ENCODE peak calls at places on chromosomes 7 and 10, in six cellular contexts. One of them, this sample, is unnamed.

GRCh38 chr10:46077616-46078268 is 31.7 kb upstream of the MSMB start:
- DNase-seq in HCT116: no peak
- DNase-seq in GM12878: no peak
- DNase-seq in HepG2: no peak
- DNase-seq in H1: no peak
- DNase-seq in K562: no peak
- DNase-seq in this sample: no peak

GRCh38 chr7:151064454-151064853 is 5.1 kb downstream of the SLC4A2 start:
- DNase-seq in GM12878: no peak
- DNase-seq in HepG2: no peak
- DNase-seq in HCT116: no peak
- DNase-seq in H1: no peak
- DNase-seq in K562: no peak
- DNase-seq in this sample: no peak

GRCh38 chr7:20331231-20331880 is 656 bp downstream of the ITGB8 start:
- DNase-seq in H1: no peak
- DNase-seq in HepG2: no peak
- DNase-seq in HCT116: no peak
- DNase-seq in GM12878: no peak
- DNase-seq in K562: no peak
- DNase-seq in this sample: no peak

GRCh38 chr7:89685287-89685686 is 469.0 kb upstream of the STEAP1 start:
- DNase-seq in GM12878: no peak
- DNase-seq in HCT116: no peak
- DNase-seq in K562: no peak
- DNase-seq in HepG2: no peak
- DNase-seq in H1: no peak
- DNase-seq in this sample: no peak

GRCh38 chr7:108973075-108973474 is 403.4 kb downstream of the DNAJB9 start:
- DNase-seq in K562: no peak
- DNase-seq in HCT116: peak
- DNase-seq in GM12878: no peak
- DNase-seq in HepG2: no peak
- DNase-seq in H1: no peak
- DNase-seq in this sample: peak

GRCh38 chr10:114967071-114967470 is 29.1 kb downstream of the TRUB1 start:
- DNase-seq in GM12878: no peak
- DNase-seq in HepG2: peak
- DNase-seq in K562: no peak
- DNase-seq in H1: no peak
- DNase-seq in HCT116: no peak
- DNase-seq in this sample: no peak

GRCh38 chr10:68697106-68697505 is 23.9 kb upstream of the CCAR1 start:
- DNase-seq in GM12878: no peak
- DNase-seq in HCT116: no peak
- DNase-seq in K562: no peak
- DNase-seq in HepG2: no peak
- DNase-seq in H1: no peak
- DNase-seq in this sample: no peak

GRCh38 chr7:72343991-72344390 is 68.1 kb downstream of the CALN1 start:
- DNase-seq in H1: peak
- DNase-seq in HepG2: no peak
- DNase-seq in HCT116: no peak
- DNase-seq in K562: no peak
- DNase-seq in GM12878: no peak
- DNase-seq in this sample: no peak

GRCh38 chr7:42186181-42186580 is 50.8 kb downstream of the GLI3 start:
- DNase-seq in H1: peak
- DNase-seq in K562: peak
- DNase-seq in HCT116: no peak
- DNase-seq in HepG2: no peak
- DNase-seq in GM12878: no peak
- DNase-seq in this sample: peak

GRCh38 chr10:11898372-11899066 is 75.4 kb downstream of the PROSER2 start:
- DNase-seq in GM12878: no peak
- DNase-seq in HCT116: peak
- DNase-seq in K562: peak
- DNase-seq in H1: no peak
- DNase-seq in HepG2: peak
- DNase-seq in this sample: no peak

GRCh38 chr7:50614721-50615518 is 49.7 kb upstream of the DDC start:
- DNase-seq in HepG2: peak
- DNase-seq in K562: no peak
- DNase-seq in HCT116: no peak
- DNase-seq in GM12878: no peak
- DNase-seq in H1: no peak
- DNase-seq in this sample: no peak

GRCh38 chr10:109922976-109923921 is at the start of gene XPNPEP1:
- DNase-seq in HepG2: peak
- DNase-seq in GM12878: no peak
- DNase-seq in K562: peak
- DNase-seq in HCT116: peak
- DNase-seq in H1: no peak
- DNase-seq in this sample: no peak

DNA sequence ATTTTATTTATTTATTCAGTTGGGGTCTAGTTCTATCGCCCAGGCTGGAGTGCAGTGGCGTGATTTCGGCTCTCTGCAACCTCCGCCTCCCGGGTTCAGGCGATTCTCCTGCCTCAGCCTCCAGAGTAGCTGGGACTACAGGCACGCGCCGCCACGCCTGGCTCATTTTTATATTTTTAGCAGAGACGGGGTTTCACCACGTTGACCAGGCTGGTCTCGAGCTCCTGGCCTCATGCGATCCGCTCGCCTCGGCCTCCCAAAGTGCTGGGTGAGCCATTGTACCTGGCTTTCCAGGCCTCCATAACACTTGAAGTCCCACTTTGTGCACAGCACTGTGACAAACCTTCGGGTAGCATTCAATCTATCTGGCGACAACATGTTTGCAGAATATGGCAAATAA is 1.0 kb upstream of the DCLRE1C start:
- DNase-seq in HCT116: no peak
- DNase-seq in K562: no peak
- DNase-seq in HepG2: no peak
- DNase-seq in GM12878: no peak
- DNase-seq in H1: no peak
- DNase-seq in this sample: no peak
- H3K4me3 ChIP-seq in HCT116: peak
- H3K4me3 ChIP-seq in K562: peak
- H3K4me3 ChIP-seq in HepG2: no peak
- H3K4me3 ChIP-seq in GM12878: no peak
- H3K4me3 ChIP-seq in H1: peak
- H3K4me3 ChIP-seq in this sample: peak

DNA sequence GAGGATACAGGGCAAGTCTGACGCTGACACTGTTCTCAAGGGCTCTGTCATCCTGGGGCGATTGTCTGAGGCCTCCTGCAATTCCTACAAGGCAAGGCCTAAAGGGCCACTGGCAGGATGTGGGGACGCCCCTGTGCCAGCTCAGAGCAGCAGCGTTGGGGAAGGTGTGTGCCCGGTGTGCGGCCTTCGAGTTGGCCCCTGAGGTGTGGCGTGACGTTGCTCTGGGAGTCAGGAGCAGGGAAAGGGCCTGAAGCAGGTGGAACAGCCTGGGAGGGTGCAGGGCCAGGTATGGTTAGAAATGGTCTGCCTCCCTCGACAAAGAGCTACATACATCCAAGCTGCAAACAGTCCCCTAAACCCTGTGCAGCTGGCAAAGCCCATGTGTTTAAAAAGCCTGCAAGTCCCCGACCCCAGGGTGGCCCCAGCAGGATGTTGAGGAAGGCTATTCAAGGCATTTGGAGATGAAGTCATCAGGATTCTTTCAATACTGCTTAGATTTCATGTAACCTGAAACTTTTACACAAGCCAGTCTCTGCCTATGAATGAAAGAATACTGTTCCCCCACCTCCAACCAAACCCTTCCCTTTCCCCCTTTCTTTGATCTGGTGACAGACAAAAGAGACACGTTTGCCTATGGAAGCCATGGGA is 142.5 kb upstream of the TNS3 start:
- DNase-seq in K562: no peak
- DNase-seq in HepG2: peak
- DNase-seq in GM12878: no peak
- DNase-seq in H1: peak
- DNase-seq in HCT116: no peak
- DNase-seq in this sample: peak
- TF ChIP-seq ZNF274 in K562: no peak
- TF ChIP-seq ZNF274 in HepG2: no peak
- TF ChIP-seq ZNF274 in GM12878: no peak
- TF ChIP-seq ZNF274 in H1: no peak
- TF ChIP-seq ZNF274 in HCT116: no peak
- TF ChIP-seq ZNF274 in this sample: no peak

GRCh38 chr10:33238643-33239042 is 95.8 kb downstream of the NRP1 start:
- DNase-seq in K562: no peak
- DNase-seq in H1: no peak
- DNase-seq in HCT116: no peak
- DNase-seq in GM12878: no peak
- DNase-seq in HepG2: no peak
- DNase-seq in this sample: no peak
- H3K4me3 ChIP-seq in K562: no peak
- H3K4me3 ChIP-seq in H1: no peak
- H3K4me3 ChIP-seq in HCT116: no peak
- H3K4me3 ChIP-seq in GM12878: no peak
- H3K4me3 ChIP-seq in HepG2: no peak
- H3K4me3 ChIP-seq in this sample: no peak

GRCh38 chr7:102916426-102916825 is 3.6 kb downstream of the LRRC17 start:
- DNase-seq in HepG2: no peak
- DNase-seq in HCT116: no peak
- DNase-seq in H1: no peak
- DNase-seq in GM12878: no peak
- DNase-seq in K562: no peak
- DNase-seq in this sample: no peak
- TF ChIP-seq ZNF274 in HepG2: no peak
- TF ChIP-seq ZNF274 in HCT116: no peak
- TF ChIP-seq ZNF274 in H1: no peak
- TF ChIP-seq ZNF274 in GM12878: no peak
- TF ChIP-seq ZNF274 in K562: no peak
- TF ChIP-seq ZNF274 in this sample: no peak

GRCh38 chr7:522071-522937 is 2.7 kb upstream of the PDGFA start:
- DNase-seq in GM12878: peak
- DNase-seq in HepG2: no peak
- DNase-seq in H1: no peak
- DNase-seq in K562: peak
- DNase-seq in HCT116: no peak
- DNase-seq in this sample: no peak
- H3K4me3 ChIP-seq in GM12878: peak
- H3K4me3 ChIP-seq in HepG2: no peak
- H3K4me3 ChIP-seq in H1: peak
- H3K4me3 ChIP-seq in K562: peak
- H3K4me3 ChIP-seq in HCT116: peak
- H3K4me3 ChIP-seq in this sample: peak

GRCh38 chr10:119642556-119643111 is 8.5 kb upstream of the BAG3 start:
- DNase-seq in K562: no peak
- DNase-seq in HepG2: no peak
- DNase-seq in GM12878: no peak
- DNase-seq in H1: no peak
- DNase-seq in HCT116: no peak
- DNase-seq in this sample: no peak
- TF ChIP-seq ZNF274 in K562: no peak
- TF ChIP-seq ZNF274 in HepG2: no peak
- TF ChIP-seq ZNF274 in GM12878: no peak
- TF ChIP-seq ZNF274 in H1: no peak
- TF ChIP-seq ZNF274 in HCT116: no peak
- TF ChIP-seq ZNF274 in this sample: no peak

DNA sequence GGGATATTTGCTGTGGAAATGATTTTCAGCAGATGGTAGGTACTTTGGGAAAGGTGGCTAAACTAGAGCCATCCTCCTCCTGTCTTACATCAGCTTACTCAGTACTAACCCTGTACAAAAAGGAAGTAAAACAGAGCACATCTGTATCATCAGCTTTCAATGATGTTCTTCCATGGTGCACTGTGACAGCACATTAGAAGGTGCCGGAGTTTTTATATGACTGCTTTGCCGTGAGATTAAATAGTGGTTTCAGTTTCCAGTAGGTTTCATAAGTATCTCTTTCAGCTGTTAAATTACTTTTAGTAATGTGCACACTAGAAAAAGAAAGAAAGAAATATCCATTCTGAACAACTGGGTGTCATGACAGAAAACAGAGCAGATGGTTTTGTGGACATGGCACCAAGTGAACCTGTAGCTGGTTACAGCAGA is 86.5 kb downstream of the ARID5B start:
- DNase-seq in GM12878: peak
- DNase-seq in HepG2: no peak
- DNase-seq in H1: no peak
- DNase-seq in K562: no peak
- DNase-seq in HCT116: no peak
- DNase-seq in this sample: no peak
- H3K4me3 ChIP-seq in GM12878: peak
- H3K4me3 ChIP-seq in HepG2: no peak
- H3K4me3 ChIP-seq in H1: no peak
- H3K4me3 ChIP-seq in K562: no peak
- H3K4me3 ChIP-seq in HCT116: no peak
- H3K4me3 ChIP-seq in this sample: no peak

GRCh38 chr10:7357193-7357592 is 53.6 kb downstream of the SFMBT2 start:
- DNase-seq in H1: no peak
- DNase-seq in HCT116: no peak
- DNase-seq in GM12878: no peak
- DNase-seq in HepG2: no peak
- DNase-seq in K562: no peak
- DNase-seq in this sample: no peak

GRCh38 chr10:7351905-7352304 is 58.9 kb downstream of the SFMBT2 start:
- DNase-seq in HepG2: no peak
- DNase-seq in GM12878: no peak
- DNase-seq in H1: no peak
- DNase-seq in K562: no peak
- DNase-seq in HCT116: no peak
- DNase-seq in this sample: no peak

GRCh38 chr10:7359954-7360353 is 50.9 kb downstream of the SFMBT2 start:
- DNase-seq in GM12878: no peak
- DNase-seq in K562: no peak
- DNase-seq in H1: no peak
- DNase-seq in HepG2: no peak
- DNase-seq in HCT116: no peak
- DNase-seq in this sample: no peak

GRCh38 chr10:7350541-7351195 is 60.2 kb downstream of the SFMBT2 start:
- DNase-seq in HepG2: no peak
- DNase-seq in K562: no peak
- DNase-seq in H1: no peak
- DNase-seq in GM12878: no peak
- DNase-seq in HCT116: no peak
- DNase-seq in this sample: no peak

GRCh38 chr10:7354330-7355047 is 56.3 kb downstream of the SFMBT2 start:
- DNase-seq in K562: no peak
- DNase-seq in GM12878: no peak
- DNase-seq in HepG2: no peak
- DNase-seq in H1: no peak
- DNase-seq in HCT116: no peak
- DNase-seq in this sample: no peak
- TF ChIP-seq ZNF274 in K562: no peak
- TF ChIP-seq ZNF274 in GM12878: no peak
- TF ChIP-seq ZNF274 in HepG2: no peak
- TF ChIP-seq ZNF274 in H1: no peak
- TF ChIP-seq ZNF274 in HCT116: no peak
- TF ChIP-seq ZNF274 in this sample: no peak

GRCh38 chr7:6382797-6383196 is 65.0 kb downstream of the DAGLB start:
- DNase-seq in H1: no peak
- DNase-seq in GM12878: no peak
- DNase-seq in HepG2: no peak
- DNase-seq in K562: no peak
- DNase-seq in HCT116: no peak
- DNase-seq in this sample: no peak
- H3K4me3 ChIP-seq in H1: no peak
- H3K4me3 ChIP-seq in GM12878: peak
- H3K4me3 ChIP-seq in HepG2: no peak
- H3K4me3 ChIP-seq in K562: no peak
- H3K4me3 ChIP-seq in HCT116: no peak
- H3K4me3 ChIP-seq in this sample: no peak

GRCh38 chr10:124152139-124152780 is 58.9 kb upstream of the CHST15 start:
- DNase-seq in HepG2: peak
- DNase-seq in GM12878: no peak
- DNase-seq in HCT116: peak
- DNase-seq in H1: no peak
- DNase-seq in K562: no peak
- DNase-seq in this sample: no peak
- TF ChIP-seq ZNF274 in HepG2: no peak
- TF ChIP-seq ZNF274 in GM12878: no peak
- TF ChIP-seq ZNF274 in HCT116: no peak
- TF ChIP-seq ZNF274 in H1: no peak
- TF ChIP-seq ZNF274 in K562: no peak
- TF ChIP-seq ZNF274 in this sample: no peak